ENCODE peak calls at places on chromosome 20, in five cellular contexts. One of them, this sample, is unnamed.

GRCh38 chr20:61419010-61419409 is 166.9 kb downstream of the CDH4 start:
- DNase-seq in fibroblast of lung: no peak
- DNase-seq in GM23248: no peak
- DNase-seq in SK-N-SH: no peak
- DNase-seq in NT2/D1: no peak
- DNase-seq in this sample: no peak

GRCh38 chr20:51569815-51570741 is 27.6 kb upstream of the NFATC2 start:
- DNase-seq in GM23248: peak
- DNase-seq in SK-N-SH: no peak
- DNase-seq in fibroblast of lung: peak
- DNase-seq in NT2/D1: no peak
- DNase-seq in this sample: peak

GRCh38 chr20:19974621-19975435 is 42.3 kb upstream of the NAA20 start:
- DNase-seq in GM23248: peak
- DNase-seq in SK-N-SH: peak
- DNase-seq in NT2/D1: no peak
- DNase-seq in fibroblast of lung: peak
- DNase-seq in this sample: peak

GRCh38 chr20:5642155-5642981 is 107.8 kb upstream of the SHLD1 start:
- DNase-seq in NT2/D1: no peak
- DNase-seq in SK-N-SH: no peak
- DNase-seq in fibroblast of lung: no peak
- DNase-seq in GM23248: peak
- DNase-seq in this sample: no peak

GRCh38 chr20:48864254-48864653 is 36.5 kb upstream of the PREX1 start:
- DNase-seq in SK-N-SH: no peak
- DNase-seq in NT2/D1: no peak
- DNase-seq in fibroblast of lung: no peak
- DNase-seq in GM23248: no peak
- DNase-seq in this sample: peak

GRCh38 chr20:45370571-45371204 is 7.4 kb downstream of the TP53TG5 start:
- DNase-seq in fibroblast of lung: no peak
- DNase-seq in SK-N-SH: no peak
- DNase-seq in GM23248: no peak
- DNase-seq in NT2/D1: no peak
- DNase-seq in this sample: no peak

GRCh38 chr20:1500496-1500895 is 9.3 kb upstream of the SIRPB2 start:
- DNase-seq in SK-N-SH: no peak
- DNase-seq in GM23248: no peak
- DNase-seq in fibroblast of lung: no peak
- DNase-seq in NT2/D1: peak
- DNase-seq in this sample: no peak

GRCh38 chr20:5448449-5449118 is 131.8 kb upstream of the PROKR2 start:
- DNase-seq in GM23248: peak
- DNase-seq in SK-N-SH: peak
- DNase-seq in fibroblast of lung: peak
- DNase-seq in NT2/D1: peak
- DNase-seq in this sample: peak

GRCh38 chr20:53914091-53914860 is 156.1 kb downstream of the BCAS1 start:
- DNase-seq in fibroblast of lung: peak
- DNase-seq in NT2/D1: no peak
- DNase-seq in SK-N-SH: no peak
- DNase-seq in GM23248: peak
- DNase-seq in this sample: peak

GRCh38 chr20:53957421-53958172 is 112.8 kb downstream of the BCAS1 start:
- DNase-seq in NT2/D1: no peak
- DNase-seq in fibroblast of lung: peak
- DNase-seq in GM23248: peak
- DNase-seq in SK-N-SH: no peak
- DNase-seq in this sample: peak

GRCh38 chr20:17966432-17967312 is 1.9 kb downstream of the SNX5 start:
- DNase-seq in fibroblast of lung: peak
- DNase-seq in GM23248: peak
- DNase-seq in SK-N-SH: peak
- DNase-seq in NT2/D1: no peak
- DNase-seq in this sample: peak

GRCh38 chr20:12358655-12359009 is 440.9 kb downstream of the BTBD3 start:
- DNase-seq in NT2/D1: no peak
- DNase-seq in SK-N-SH: no peak
- DNase-seq in GM23248: no peak
- DNase-seq in fibroblast of lung: no peak
- DNase-seq in this sample: peak

GRCh38 chr20:1808101-1808500 is 87.1 kb upstream of the SIRPA start:
- DNase-seq in SK-N-SH: no peak
- DNase-seq in fibroblast of lung: no peak
- DNase-seq in NT2/D1: no peak
- DNase-seq in GM23248: no peak
- DNase-seq in this sample: no peak

GRCh38 chr20:1933465-1933870 is 38.3 kb downstream of the SIRPA start:
- DNase-seq in GM23248: peak
- DNase-seq in fibroblast of lung: peak
- DNase-seq in NT2/D1: no peak
- DNase-seq in SK-N-SH: peak
- DNase-seq in this sample: no peak

GRCh38 chr20:15772826-15773225 is 800.4 kb downstream of the KIF16B start:
- DNase-seq in GM23248: no peak
- DNase-seq in NT2/D1: no peak
- DNase-seq in fibroblast of lung: no peak
- DNase-seq in SK-N-SH: no peak
- DNase-seq in this sample: no peak

GRCh38 chr20:44324343-44324742 is 12.5 kb upstream of the R3HDML start:
- DNase-seq in SK-N-SH: no peak
- DNase-seq in GM23248: peak
- DNase-seq in fibroblast of lung: no peak
- DNase-seq in NT2/D1: peak
- DNase-seq in this sample: no peak

GRCh38 chr20:46637861-46638366 is 13.3 kb downstream of the SLC13A3 start:
- DNase-seq in fibroblast of lung: no peak
- DNase-seq in SK-N-SH: no peak
- DNase-seq in GM23248: no peak
- DNase-seq in NT2/D1: no peak
- DNase-seq in this sample: no peak

GRCh38 chr20:58309607-58310290 is at the start of gene RAB22A:
- DNase-seq in fibroblast of lung: peak
- DNase-seq in GM23248: peak
- DNase-seq in NT2/D1: peak
- DNase-seq in SK-N-SH: peak
- DNase-seq in this sample: peak

GRCh38 chr20:44489223-44489622 is 13.5 kb downstream of the TTPAL start:
- DNase-seq in SK-N-SH: no peak
- DNase-seq in NT2/D1: no peak
- DNase-seq in GM23248: no peak
- DNase-seq in fibroblast of lung: no peak
- DNase-seq in this sample: no peak

GRCh38 chr20:61044499-61044898 is 207.6 kb upstream of the CDH4 start:
- DNase-seq in GM23248: peak
- DNase-seq in SK-N-SH: no peak
- DNase-seq in NT2/D1: peak
- DNase-seq in fibroblast of lung: no peak
- DNase-seq in this sample: no peak

GRCh38 chr20:25050501-25051350 is 7.2 kb downstream of the ACSS1 start:
- DNase-seq in GM23248: no peak
- DNase-seq in SK-N-SH: no peak
- DNase-seq in NT2/D1: no peak
- DNase-seq in fibroblast of lung: no peak
- DNase-seq in this sample: no peak

GRCh38 chr20:60262967-60263603 is 304.9 kb downstream of the CDH26 start:
- DNase-seq in GM23248: peak
- DNase-seq in SK-N-SH: peak
- DNase-seq in NT2/D1: peak
- DNase-seq in fibroblast of lung: no peak
- DNase-seq in this sample: peak

GRCh38 chr20:45211569-45212474 is 5.0 kb downstream of the SEMG1 start:
- DNase-seq in NT2/D1: no peak
- DNase-seq in SK-N-SH: no peak
- DNase-seq in fibroblast of lung: no peak
- DNase-seq in GM23248: no peak
- DNase-seq in this sample: no peak

GRCh38 chr20:32575227-32575581 is 9.9 kb downstream of the NOL4L start:
- DNase-seq in fibroblast of lung: no peak
- DNase-seq in NT2/D1: no peak
- DNase-seq in GM23248: peak
- DNase-seq in SK-N-SH: no peak
- DNase-seq in this sample: no peak

GRCh38 chr20:32573167-32573851 is 11.8 kb downstream of the NOL4L start:
- DNase-seq in SK-N-SH: no peak
- DNase-seq in GM23248: no peak
- DNase-seq in fibroblast of lung: no peak
- DNase-seq in NT2/D1: no peak
- DNase-seq in this sample: no peak

GRCh38 chr20:32575805-32576204 is 9.3 kb downstream of the NOL4L start:
- DNase-seq in fibroblast of lung: no peak
- DNase-seq in GM23248: no peak
- DNase-seq in SK-N-SH: no peak
- DNase-seq in NT2/D1: no peak
- DNase-seq in this sample: no peak

GRCh38 chr20:32576560-32576959 is 8.6 kb downstream of the NOL4L start:
- DNase-seq in SK-N-SH: no peak
- DNase-seq in NT2/D1: no peak
- DNase-seq in GM23248: no peak
- DNase-seq in fibroblast of lung: no peak
- DNase-seq in this sample: no peak

GRCh38 chr20:32574296-32575226 is 10.6 kb downstream of the NOL4L start:
- DNase-seq in fibroblast of lung: peak
- DNase-seq in NT2/D1: no peak
- DNase-seq in SK-N-SH: no peak
- DNase-seq in GM23248: peak
- DNase-seq in this sample: peak
- H3K9ac ChIP-seq in fibroblast of lung: no peak
- H3K9ac ChIP-seq in NT2/D1: peak
- H3K9ac ChIP-seq in SK-N-SH: peak
- H3K9ac ChIP-seq in GM23248: peak
- H3K9ac ChIP-seq in this sample: no peak

DNA sequence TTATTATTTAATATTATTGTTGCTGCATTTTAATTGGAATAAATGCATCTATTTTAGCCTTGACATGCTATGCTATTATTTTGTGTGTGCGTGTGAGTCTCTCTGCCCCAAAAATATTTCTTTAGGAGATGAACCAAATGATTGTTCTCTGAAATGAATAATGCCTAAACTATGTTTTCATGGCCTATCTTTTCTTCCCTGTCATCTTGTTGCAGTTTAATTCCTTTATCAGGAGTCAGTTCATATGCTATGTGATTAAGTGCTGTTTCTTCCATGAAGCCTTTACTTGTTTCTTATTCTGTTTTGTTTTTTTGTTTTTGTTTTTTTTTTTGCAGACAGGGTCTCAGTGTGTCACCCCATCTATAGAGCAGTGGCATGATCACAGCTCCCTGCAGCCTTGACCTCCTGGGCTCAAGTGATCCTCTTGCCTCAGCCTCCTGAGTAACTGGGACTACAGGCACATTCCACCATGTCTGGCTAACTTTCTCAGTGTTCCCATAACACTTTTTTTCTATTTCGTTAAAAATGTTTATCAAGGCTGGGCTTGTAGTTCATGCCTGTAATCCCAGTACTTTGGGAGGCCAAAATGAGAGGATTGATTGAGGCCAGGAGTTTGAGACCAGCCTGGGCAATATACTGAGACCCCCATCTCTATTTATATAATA is 25.7 kb downstream of the TPX2 start:
- DNase-seq in NT2/D1: no peak
- DNase-seq in GM23248: peak
- DNase-seq in fibroblast of lung: peak
- DNase-seq in SK-N-SH: no peak
- DNase-seq in this sample: no peak
- H3K9ac ChIP-seq in NT2/D1: no peak
- H3K9ac ChIP-seq in GM23248: peak
- H3K9ac ChIP-seq in fibroblast of lung: no peak
- H3K9ac ChIP-seq in SK-N-SH: peak
- H3K9ac ChIP-seq in this sample: no peak

GRCh38 chr20:23049933-23050838 is 714 bp upstream of the THBD start:
- DNase-seq in SK-N-SH: no peak
- DNase-seq in GM23248: peak
- DNase-seq in fibroblast of lung: no peak
- DNase-seq in NT2/D1: no peak
- DNase-seq in this sample: peak
- H3K9ac ChIP-seq in SK-N-SH: no peak
- H3K9ac ChIP-seq in GM23248: peak
- H3K9ac ChIP-seq in fibroblast of lung: peak
- H3K9ac ChIP-seq in NT2/D1: no peak
- H3K9ac ChIP-seq in this sample: peak

GRCh38 chr20:3156811-3157619 is 2.6 kb downstream of the FASTKD5 start:
- DNase-seq in GM23248: peak
- DNase-seq in NT2/D1: no peak
- DNase-seq in fibroblast of lung: peak
- DNase-seq in SK-N-SH: no peak
- DNase-seq in this sample: no peak
- H3K9ac ChIP-seq in GM23248: peak
- H3K9ac ChIP-seq in NT2/D1: no peak
- H3K9ac ChIP-seq in fibroblast of lung: no peak
- H3K9ac ChIP-seq in SK-N-SH: peak
- H3K9ac ChIP-seq in this sample: peak

DNA sequence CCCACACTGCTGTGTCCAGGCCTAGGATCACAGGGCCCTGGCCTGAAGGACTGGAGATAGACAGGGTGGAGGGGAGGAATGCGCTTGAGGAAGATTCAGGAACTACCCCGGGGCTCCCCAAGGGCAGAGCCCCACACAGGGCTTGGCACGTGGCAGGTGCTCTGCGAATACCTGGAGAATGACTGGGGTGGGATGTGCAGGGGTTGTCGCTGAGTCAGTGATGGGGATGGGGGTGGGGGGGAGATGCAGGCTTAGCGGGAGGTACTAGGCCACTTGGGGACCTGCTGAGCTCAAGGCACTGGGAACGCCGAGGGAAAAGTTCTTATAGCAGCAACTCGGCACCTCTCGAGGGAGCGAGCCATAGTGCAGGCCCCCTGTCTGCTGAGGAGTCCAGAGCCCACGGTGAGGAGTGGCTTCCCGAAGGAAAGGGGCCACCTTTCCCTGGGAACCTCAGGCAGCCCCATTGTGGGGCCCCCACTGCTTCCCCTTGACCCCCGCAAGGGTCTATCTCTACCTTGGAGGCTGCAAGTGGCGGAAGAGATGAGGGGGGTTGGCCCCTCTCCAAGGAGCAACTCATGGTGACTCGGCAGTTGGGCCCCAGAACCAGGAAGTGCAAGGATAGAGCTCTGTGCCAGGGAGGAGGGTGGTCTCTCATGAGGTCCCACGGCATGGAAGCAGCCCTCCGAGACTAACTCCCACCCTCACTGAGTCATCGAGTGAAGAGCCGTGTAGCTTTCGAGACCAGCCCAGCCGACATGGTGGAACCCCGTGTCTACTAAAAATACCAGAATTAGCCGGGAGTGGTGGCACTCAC is 33.1 kb downstream of the SRC start:
- DNase-seq in SK-N-SH: no peak
- DNase-seq in NT2/D1: no peak
- DNase-seq in GM23248: peak
- DNase-seq in fibroblast of lung: peak
- DNase-seq in this sample: peak
- H3K9ac ChIP-seq in SK-N-SH: no peak
- H3K9ac ChIP-seq in NT2/D1: peak
- H3K9ac ChIP-seq in GM23248: peak
- H3K9ac ChIP-seq in fibroblast of lung: no peak
- H3K9ac ChIP-seq in this sample: peak